ENCODE peak calls at places on chromosomes 16 and 17, in ten cellular contexts. I is colonic mucosa, A is ascending aorta, O is adrenal gland, Q is brain microvascular endothelial cell, L is left ventricle myocardium inferior, M is spleen, Y is upper lobe of right lung, T is tibial artery, G is K562. V is an unnamed sample.
A peak's percentile ranks its signal among the peaks of the same experiment; 100 is the strongest.

GRCh38 chr16:5508371-5508770 is 410.8 kb upstream of the EEF2KMT start:
- DNase-seq in Q (no peak), I (no peak), O (no peak), L (no peak), A (no peak), M (no peak), T (no peak), G (peak; percentile 14), Y (no peak), V (no peak)

GRCh38 chr16:73778872-73779271 is 517.7 kb upstream of the PSMD7 start:
- DNase-seq in M (no peak), G (no peak), Q (no peak), A (no peak), L (no peak), T (no peak), I (no peak), O (no peak), Y (no peak), V (no peak)

GRCh38 chr17:19533718-19534561 is at the start of gene SLC47A1:
- DNase-seq in M (peak; percentile 80), G (no peak), T (no peak), O (peak; percentile 64), L (peak; percentile 44), Y (peak; percentile 80), I (no peak), Q (no peak), A (peak; percentile 69), V (no peak)

GRCh38 chr16:31118223-31119155 is 1.0 kb downstream of the KAT8 start:
- DNase-seq in L (no peak), Y (no peak), T (no peak), G (no peak), A (no peak), I (no peak), Q (peak; percentile 47), O (no peak), M (no peak), V (no peak)

GRCh38 chr16:60107467-60107866 is 1373.4 kb upstream of the GOT2 start:
- DNase-seq in T (no peak), Q (peak; percentile 13), O (no peak), L (no peak), A (no peak), M (no peak), Y (no peak), I (no peak), G (no peak), V (no peak)

GRCh38 chr16:29680180-29680598 is 1.2 kb downstream of the QPRT start:
- DNase-seq in T (no peak), M (no peak), O (no peak), A (no peak), Y (no peak), G (no peak), I (peak; percentile 75), Q (no peak), L (no peak), V (peak; percentile 33)

GRCh38 chr17:6098466-6099180 is 28.4 kb downstream of the WSCD1 start:
- DNase-seq in I (no peak), Y (peak; percentile 33), G (no peak), A (no peak), Q (no peak), L (peak; percentile 30), O (no peak), T (peak; percentile 61), M (peak; percentile 61), V (no peak)

GRCh38 chr17:65418622-65419021 is 142.8 kb downstream of the AXIN2 start:
- DNase-seq in Y (no peak), Q (no peak), T (no peak), L (no peak), A (no peak), M (no peak), I (peak; percentile 39), G (no peak), O (no peak), V (no peak)

GRCh38 chr17:34504814-34505484 is 74.4 kb upstream of the TMEM132E start:
- DNase-seq in Y (no peak), I (no peak), M (no peak), O (no peak), L (no peak), A (no peak), G (no peak), Q (no peak), T (no peak), V (no peak)

GRCh38 chr17:17663160-17664072 is 17.8 kb upstream of the RAI1 start:
- DNase-seq in O (no peak), I (peak; percentile 43), Y (no peak), A (peak; percentile 69), M (peak; percentile 88), G (peak; percentile 83), Q (peak; percentile 98), L (peak; percentile 29), T (no peak), V (no peak)

GRCh38 chr17:41692722-41693521 is 4.2 kb downstream of the EIF1 start:
- DNase-seq in Y (no peak), T (no peak), A (no peak), Q (no peak), L (no peak), I (no peak), O (no peak), M (no peak), G (no peak), V (no peak)

GRCh38 chr17:41688641-41689496 is at the start of gene EIF1:
- DNase-seq in M (peak; percentile 100), Q (peak; percentile 98), L (peak; percentile 100), Y (peak; percentile 100), O (peak; percentile 100), G (peak; percentile 96), A (peak; percentile 100), T (peak; percentile 100), I (peak; percentile 100), V (peak; percentile 100)

GRCh38 chr17:41690497-41690896 is 1.8 kb downstream of the EIF1 start:
- DNase-seq in M (no peak), G (no peak), Q (no peak), L (no peak), O (no peak), T (no peak), I (no peak), Y (no peak), A (no peak), V (no peak)

GRCh38 chr17:41689497-41690299 is 1.0 kb downstream of the EIF1 start:
- DNase-seq in A (no peak), L (no peak), T (no peak), M (no peak), I (peak; percentile 71), Q (peak; percentile 60), G (no peak), Y (no peak), O (peak; percentile 51), V (peak; percentile 51)

DNA sequence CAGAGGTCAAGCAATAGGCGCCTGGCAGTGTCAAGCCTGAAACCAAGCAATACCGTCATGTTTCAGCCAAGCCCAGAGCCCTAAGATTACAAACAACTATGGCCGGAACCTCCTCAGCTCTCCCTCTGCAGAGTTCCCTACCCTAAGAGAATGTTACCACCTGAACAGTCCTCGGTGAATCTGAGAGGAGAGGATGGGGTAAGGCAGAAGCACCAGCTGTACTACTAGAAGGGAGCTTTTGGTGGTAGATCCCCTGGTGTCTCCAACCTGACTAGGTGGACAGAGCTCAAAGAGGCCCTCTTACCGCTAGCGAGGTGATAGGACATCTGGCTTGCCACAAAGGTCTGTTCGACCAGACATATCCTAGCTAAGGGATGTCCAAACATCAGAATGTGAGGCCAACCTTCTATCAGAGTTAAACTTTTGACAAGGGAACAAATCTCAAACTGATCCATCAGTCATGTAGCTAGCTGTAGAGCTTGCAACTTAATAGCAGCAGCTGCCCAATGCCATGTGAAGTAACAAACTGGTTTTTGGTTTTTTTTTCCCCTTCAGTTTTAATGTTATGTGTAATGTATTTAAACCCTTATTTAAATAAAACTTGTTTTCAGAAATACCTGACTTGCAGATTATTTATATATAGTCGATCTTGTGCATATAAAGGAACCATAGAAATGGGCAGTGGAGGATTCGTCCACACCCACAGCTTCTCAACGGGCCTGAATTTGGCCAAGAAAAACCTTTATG is 2.5 kb downstream of the EIF1 start:
- DNase-seq in G (no peak), A (no peak), L (no peak), I (no peak), T (no peak), Y (no peak), M (no peak), O (no peak), Q (no peak), V (no peak)
- H3K27ac ChIP-seq in G (peak overlapping the region; percentile 92), A (no peak overlapping the region), L (peak overlapping the region; percentile 31), I (peak overlapping the region; percentile 99), T (no peak overlapping the region), Y (peak overlapping the region; percentile 2), M (no peak overlapping the region), O (peak overlapping the region; percentile 100), Q (no peak overlapping the region), V (no peak overlapping the region)

DNA sequence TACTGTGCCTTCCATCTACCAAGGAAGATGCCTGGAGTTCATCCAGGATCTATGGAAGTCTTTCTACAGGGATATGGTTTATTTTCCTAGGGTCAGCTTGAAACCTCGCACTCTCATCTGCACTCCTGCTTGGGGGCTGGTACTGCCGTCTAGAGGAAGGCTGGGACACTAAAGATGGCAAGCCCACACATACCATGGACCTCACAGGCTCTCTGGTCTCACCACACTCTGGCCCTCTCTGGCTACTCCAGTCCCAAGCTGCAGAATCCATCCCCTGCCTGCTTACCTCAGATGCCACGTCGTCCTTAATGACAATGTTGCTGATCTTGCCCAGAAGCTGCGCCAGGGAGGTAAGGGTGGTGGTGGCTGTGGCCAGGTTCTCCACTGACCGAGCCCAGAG is 2.1 kb upstream of the UNC119 start:
- DNase-seq in T (no peak), L (no peak), M (no peak), O (no peak), Y (no peak), A (no peak), G (no peak), Q (no peak), I (no peak), V (no peak)
- H3K36me3 ChIP-seq in T (peaks cover 62% of the 10 kb centered on the region), L (peaks cover 60% of the 10 kb centered on the region), M (peaks cover 67% of the 10 kb centered on the region), O (peaks cover 58% of the 10 kb centered on the region), Y (peaks cover 60% of the 10 kb centered on the region), A (peaks cover 56% of the 10 kb centered on the region), G (peaks cover 65% of the 10 kb centered on the region), Q (peaks cover 45% of the 10 kb centered on the region), I (peaks cover 2% of the 10 kb centered on the region), V (no peaks in the 10 kb centered on the region)

DNA sequence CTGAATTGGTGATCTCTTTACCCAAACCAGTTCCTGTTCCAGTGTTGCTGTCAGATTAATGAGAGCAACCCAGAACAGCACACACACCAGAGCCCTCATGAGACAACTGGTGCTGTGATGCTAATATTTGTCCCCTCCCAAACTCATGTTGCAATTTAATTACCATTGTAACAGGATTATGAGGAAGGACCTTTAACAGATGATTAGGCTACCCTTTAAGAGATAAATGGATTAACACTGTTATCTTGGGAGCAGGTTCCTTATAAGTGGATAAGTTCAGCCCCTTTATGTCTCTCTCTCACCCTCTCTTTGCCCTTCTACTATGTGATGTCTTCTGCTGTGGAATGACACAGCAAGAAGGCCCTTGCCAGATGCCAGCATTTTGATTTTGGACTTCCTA is 1.1 kb upstream of the CCDC182 start:
- DNase-seq in Q (no peak), L (no peak), A (no peak), I (no peak), Y (no peak), T (no peak), G (no peak), M (no peak), O (no peak), V (no peak)
- H3K27ac ChIP-seq in Q (no peak overlapping the region), L (no peak overlapping the region), A (no peak overlapping the region), I (no peak overlapping the region), Y (no peak overlapping the region), T (no peak overlapping the region), G (no peak overlapping the region), M (no peak overlapping the region), O (no peak overlapping the region), V (no peak overlapping the region)

DNA sequence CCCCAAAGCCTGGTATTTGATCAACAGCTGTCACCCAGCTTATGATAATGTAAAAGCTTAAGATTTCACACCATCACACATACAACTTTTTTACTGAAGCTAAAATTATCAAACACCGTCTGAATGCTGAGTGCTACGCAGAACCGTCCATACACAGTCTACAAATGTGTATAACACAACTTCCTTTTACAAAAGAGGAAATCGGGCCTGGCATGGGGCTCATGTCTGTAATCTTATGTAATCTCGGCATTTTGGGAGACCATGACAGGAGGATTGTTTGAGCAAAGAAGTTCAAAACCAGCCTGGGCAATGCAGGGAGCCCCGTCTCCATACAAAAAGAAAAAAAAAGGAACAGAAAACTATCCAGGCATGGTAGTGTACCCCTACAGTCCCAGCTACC is 19.6 kb upstream of the QRICH2 start:
- DNase-seq in T (peak; percentile 48), Y (no peak), A (no peak), I (no peak), M (no peak), G (no peak), L (no peak), O (no peak), Q (no peak), V (no peak)
- H3K36me3 ChIP-seq in T (peaks cover 84% of the 10 kb centered on the region), Y (peaks cover 74% of the 10 kb centered on the region), A (peaks cover 38% of the 10 kb centered on the region), I (no peaks in the 10 kb centered on the region), M (peaks cover 92% of the 10 kb centered on the region), G (peaks cover 68% of the 10 kb centered on the region), L (peaks cover 74% of the 10 kb centered on the region), O (peaks cover 45% of the 10 kb centered on the region), Q (peaks cover 38% of the 10 kb centered on the region), V (no peaks in the 10 kb centered on the region)